ENCODE peak calls at places on chromosomes 13 and 19, in nine cellular contexts. One of them, this sample, is unnamed.

GRCh38 chr13:105336706-105337582 is 1198.5 kb downstream of the EFNB2 start:
- DNase-seq in SK-N-SH: no peak
- DNase-seq in fibroblast of lung: peak
- DNase-seq in NB4: no peak
- DNase-seq in cardiac fibroblast: peak
- DNase-seq in mammary epithelial cell: no peak
- DNase-seq in breast epithelium: no peak
- DNase-seq in tibial nerve: peak
- DNase-seq in heart right ventricle: no peak
- DNase-seq in this sample: peak

GRCh38 chr13:98571955-98572662 is 4.8 kb downstream of the STK24 start:
- DNase-seq in SK-N-SH: peak
- DNase-seq in fibroblast of lung: peak
- DNase-seq in NB4: no peak
- DNase-seq in cardiac fibroblast: peak
- DNase-seq in mammary epithelial cell: peak
- DNase-seq in breast epithelium: no peak
- DNase-seq in tibial nerve: no peak
- DNase-seq in heart right ventricle: no peak
- DNase-seq in this sample: no peak

GRCh38 chr13:54637377-54637776 is 1608.8 kb downstream of the OLFM4 start:
- DNase-seq in SK-N-SH: no peak
- DNase-seq in fibroblast of lung: peak
- DNase-seq in NB4: peak
- DNase-seq in cardiac fibroblast: peak
- DNase-seq in mammary epithelial cell: no peak
- DNase-seq in breast epithelium: no peak
- DNase-seq in tibial nerve: no peak
- DNase-seq in heart right ventricle: no peak
- DNase-seq in this sample: peak

GRCh38 chr13:100610399-100611347 is 22.1 kb upstream of the GGACT start:
- DNase-seq in SK-N-SH: no peak
- DNase-seq in fibroblast of lung: no peak
- DNase-seq in NB4: peak
- DNase-seq in cardiac fibroblast: no peak
- DNase-seq in mammary epithelial cell: no peak
- DNase-seq in breast epithelium: no peak
- DNase-seq in tibial nerve: no peak
- DNase-seq in heart right ventricle: no peak
- DNase-seq in this sample: no peak

GRCh38 chr19:35775046-35775297 is 392 bp upstream of the ARHGAP33 start:
- DNase-seq in SK-N-SH: no peak
- DNase-seq in fibroblast of lung: no peak
- DNase-seq in NB4: no peak
- DNase-seq in cardiac fibroblast: no peak
- DNase-seq in mammary epithelial cell: no peak
- DNase-seq in breast epithelium: no peak
- DNase-seq in tibial nerve: no peak
- DNase-seq in heart right ventricle: no peak
- DNase-seq in this sample: no peak

GRCh38 chr13:72508392-72508791 is 219.0 kb downstream of the MZT1 start:
- DNase-seq in SK-N-SH: no peak
- DNase-seq in fibroblast of lung: no peak
- DNase-seq in NB4: no peak
- DNase-seq in cardiac fibroblast: no peak
- DNase-seq in mammary epithelial cell: no peak
- DNase-seq in breast epithelium: no peak
- DNase-seq in tibial nerve: no peak
- DNase-seq in heart right ventricle: no peak
- DNase-seq in this sample: no peak

GRCh38 chr19:13795595-13796300 is 505 bp downstream of the ZSWIM4 start:
- DNase-seq in SK-N-SH: peak
- DNase-seq in fibroblast of lung: no peak
- DNase-seq in NB4: no peak
- DNase-seq in cardiac fibroblast: peak
- DNase-seq in mammary epithelial cell: peak
- DNase-seq in breast epithelium: peak
- DNase-seq in tibial nerve: no peak
- DNase-seq in heart right ventricle: no peak
- DNase-seq in this sample: no peak

GRCh38 chr13:36412736-36413135 is 19.6 kb upstream of the CCNA1 start:
- DNase-seq in SK-N-SH: no peak
- DNase-seq in fibroblast of lung: peak
- DNase-seq in NB4: no peak
- DNase-seq in cardiac fibroblast: peak
- DNase-seq in mammary epithelial cell: no peak
- DNase-seq in breast epithelium: no peak
- DNase-seq in tibial nerve: no peak
- DNase-seq in heart right ventricle: no peak
- DNase-seq in this sample: no peak

GRCh38 chr19:43705729-43706128 is 10.1 kb upstream of the IRGC start:
- DNase-seq in SK-N-SH: no peak
- DNase-seq in fibroblast of lung: no peak
- DNase-seq in NB4: no peak
- DNase-seq in cardiac fibroblast: no peak
- DNase-seq in mammary epithelial cell: no peak
- DNase-seq in breast epithelium: no peak
- DNase-seq in tibial nerve: no peak
- DNase-seq in heart right ventricle: no peak
- DNase-seq in this sample: no peak

GRCh38 chr13:51818771-51819511 is 15.0 kb upstream of the DHRS12 start:
- DNase-seq in SK-N-SH: no peak
- DNase-seq in fibroblast of lung: peak
- DNase-seq in NB4: no peak
- DNase-seq in cardiac fibroblast: peak
- DNase-seq in mammary epithelial cell: peak
- DNase-seq in breast epithelium: no peak
- DNase-seq in tibial nerve: no peak
- DNase-seq in heart right ventricle: no peak
- DNase-seq in this sample: peak

GRCh38 chr19:7294571-7295212 is 478 bp upstream of the INSR start:
- DNase-seq in SK-N-SH: peak
- DNase-seq in fibroblast of lung: peak
- DNase-seq in NB4: peak
- DNase-seq in cardiac fibroblast: peak
- DNase-seq in mammary epithelial cell: peak
- DNase-seq in breast epithelium: peak
- DNase-seq in tibial nerve: peak
- DNase-seq in heart right ventricle: peak
- DNase-seq in this sample: peak

GRCh38 chr19:57438925-57439324 is 3.8 kb downstream of the ZNF749 start:
- DNase-seq in SK-N-SH: no peak
- DNase-seq in fibroblast of lung: no peak
- DNase-seq in NB4: no peak
- DNase-seq in cardiac fibroblast: no peak
- DNase-seq in mammary epithelial cell: no peak
- DNase-seq in breast epithelium: no peak
- DNase-seq in tibial nerve: no peak
- DNase-seq in heart right ventricle: no peak
- DNase-seq in this sample: no peak

GRCh38 chr13:80029170-80029569 is 311.8 kb downstream of the SPRY2 start:
- DNase-seq in SK-N-SH: no peak
- DNase-seq in fibroblast of lung: no peak
- DNase-seq in NB4: no peak
- DNase-seq in cardiac fibroblast: no peak
- DNase-seq in mammary epithelial cell: no peak
- DNase-seq in breast epithelium: no peak
- DNase-seq in tibial nerve: no peak
- DNase-seq in heart right ventricle: peak
- DNase-seq in this sample: no peak

GRCh38 chr19:17503240-17503639 is 8.2 kb upstream of the PGLS start:
- DNase-seq in SK-N-SH: no peak
- DNase-seq in fibroblast of lung: no peak
- DNase-seq in NB4: no peak
- DNase-seq in cardiac fibroblast: no peak
- DNase-seq in mammary epithelial cell: no peak
- DNase-seq in breast epithelium: no peak
- DNase-seq in tibial nerve: no peak
- DNase-seq in heart right ventricle: no peak
- DNase-seq in this sample: no peak

GRCh38 chr19:29831041-29831548 is 19.3 kb downstream of the CCNE1 start:
- DNase-seq in SK-N-SH: no peak
- DNase-seq in fibroblast of lung: no peak
- DNase-seq in NB4: no peak
- DNase-seq in cardiac fibroblast: peak
- DNase-seq in mammary epithelial cell: peak
- DNase-seq in breast epithelium: no peak
- DNase-seq in tibial nerve: no peak
- DNase-seq in heart right ventricle: no peak
- DNase-seq in this sample: no peak

DNA sequence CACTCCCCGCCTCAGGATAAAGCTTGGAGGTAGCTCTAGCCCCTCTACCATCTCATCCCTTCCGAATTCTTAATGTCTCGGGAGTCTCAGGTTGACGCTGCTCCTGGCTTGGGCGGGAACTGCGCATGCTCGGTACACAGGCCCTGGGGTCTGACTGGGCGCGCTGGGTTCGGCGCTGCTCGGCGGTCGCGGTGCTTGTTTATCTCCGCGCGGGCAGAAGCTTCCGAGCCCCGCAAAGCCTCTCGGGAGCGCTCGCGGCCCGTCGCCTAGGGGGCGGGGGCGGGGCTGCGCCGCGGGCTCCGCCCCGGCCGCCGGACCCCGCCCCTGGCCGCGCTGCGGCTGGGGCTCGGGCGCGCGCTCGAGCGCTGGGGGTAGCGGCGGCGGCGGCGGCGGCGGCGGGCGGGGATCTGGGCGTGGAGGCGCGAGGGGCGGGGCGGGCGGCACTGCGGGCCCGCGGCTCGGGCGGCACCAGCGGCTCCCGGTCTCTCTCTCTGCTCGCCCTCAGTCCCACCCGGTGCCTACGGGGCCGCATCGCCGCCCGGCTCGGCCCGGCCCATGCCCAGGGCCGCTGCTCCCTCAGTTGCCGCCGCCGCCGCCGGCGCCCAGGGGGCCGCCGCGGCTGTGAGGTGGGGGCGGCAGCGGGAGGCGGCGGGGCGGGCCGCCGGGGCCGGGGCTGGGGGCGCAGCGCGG is at the start of gene RAP2A:
- DNase-seq in SK-N-SH: peak
- DNase-seq in fibroblast of lung: peak
- DNase-seq in NB4: peak
- DNase-seq in cardiac fibroblast: peak
- DNase-seq in mammary epithelial cell: peak
- DNase-seq in breast epithelium: peak
- DNase-seq in tibial nerve: peak
- DNase-seq in heart right ventricle: peak
- DNase-seq in this sample: peak
- TF ChIP-seq CTCF in SK-N-SH: no peak
- TF ChIP-seq CTCF in fibroblast of lung: no peak
- TF ChIP-seq CTCF in NB4: no peak
- TF ChIP-seq CTCF in cardiac fibroblast: no peak
- TF ChIP-seq CTCF in mammary epithelial cell: no peak
- TF ChIP-seq CTCF in breast epithelium: no peak
- TF ChIP-seq CTCF in tibial nerve: peak
- TF ChIP-seq CTCF in heart right ventricle: no peak
- TF ChIP-seq CTCF in this sample: no peak

GRCh38 chr19:38252935-38253691 is 3.1 kb downstream of the PPP1R14A start:
- DNase-seq in SK-N-SH: peak
- DNase-seq in fibroblast of lung: peak
- DNase-seq in NB4: peak
- DNase-seq in cardiac fibroblast: no peak
- DNase-seq in mammary epithelial cell: no peak
- DNase-seq in breast epithelium: peak
- DNase-seq in tibial nerve: no peak
- DNase-seq in heart right ventricle: peak
- DNase-seq in this sample: peak

GRCh38 chr19:38250821-38251563 is 5.2 kb downstream of the PPP1R14A start:
- DNase-seq in SK-N-SH: no peak
- DNase-seq in fibroblast of lung: peak
- DNase-seq in NB4: no peak
- DNase-seq in cardiac fibroblast: peak
- DNase-seq in mammary epithelial cell: no peak
- DNase-seq in breast epithelium: peak
- DNase-seq in tibial nerve: peak
- DNase-seq in heart right ventricle: peak
- DNase-seq in this sample: peak

GRCh38 chr19:38251564-38252051 is 4.6 kb downstream of the PPP1R14A start:
- DNase-seq in SK-N-SH: no peak
- DNase-seq in fibroblast of lung: peak
- DNase-seq in NB4: no peak
- DNase-seq in cardiac fibroblast: peak
- DNase-seq in mammary epithelial cell: peak
- DNase-seq in breast epithelium: peak
- DNase-seq in tibial nerve: peak
- DNase-seq in heart right ventricle: peak
- DNase-seq in this sample: peak

GRCh38 chr19:38253788-38254187 is 2.4 kb downstream of the PPP1R14A start:
- DNase-seq in SK-N-SH: no peak
- DNase-seq in fibroblast of lung: no peak
- DNase-seq in NB4: no peak
- DNase-seq in cardiac fibroblast: no peak
- DNase-seq in mammary epithelial cell: no peak
- DNase-seq in breast epithelium: no peak
- DNase-seq in tibial nerve: no peak
- DNase-seq in heart right ventricle: no peak
- DNase-seq in this sample: no peak

DNA sequence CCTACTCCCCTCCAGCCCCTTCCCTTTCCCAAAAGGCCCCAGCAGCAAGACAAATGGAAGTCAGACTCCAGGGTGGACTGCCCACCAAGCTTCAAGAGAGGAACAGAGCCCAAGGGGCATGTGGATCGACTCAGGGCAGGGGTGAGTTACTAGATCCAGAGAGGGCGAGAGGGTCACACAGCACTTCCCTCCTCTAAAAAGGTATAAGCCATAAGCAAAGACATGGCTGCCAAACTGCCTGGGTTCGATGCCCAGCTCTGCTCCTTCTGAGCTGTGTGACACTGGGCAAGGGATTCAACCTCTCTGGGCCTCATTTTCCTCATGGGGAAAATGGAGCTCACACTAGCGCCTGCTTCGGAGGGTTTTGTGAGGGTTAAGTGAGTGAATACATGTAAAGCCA is 3.8 kb downstream of the PPP1R14A start:
- DNase-seq in SK-N-SH: no peak
- DNase-seq in fibroblast of lung: no peak
- DNase-seq in NB4: no peak
- DNase-seq in cardiac fibroblast: no peak
- DNase-seq in mammary epithelial cell: no peak
- DNase-seq in breast epithelium: no peak
- DNase-seq in tibial nerve: no peak
- DNase-seq in heart right ventricle: no peak
- DNase-seq in this sample: no peak
- H3K4me3 ChIP-seq in SK-N-SH: no peak
- H3K4me3 ChIP-seq in fibroblast of lung: no peak
- H3K4me3 ChIP-seq in NB4: no peak
- H3K4me3 ChIP-seq in cardiac fibroblast: no peak
- H3K4me3 ChIP-seq in mammary epithelial cell: no peak
- H3K4me3 ChIP-seq in breast epithelium: peak
- H3K4me3 ChIP-seq in tibial nerve: no peak
- H3K4me3 ChIP-seq in heart right ventricle: peak
- H3K4me3 ChIP-seq in this sample: no peak

GRCh38 chr13:78409172-78409571 is 194.2 kb downstream of the POU4F1 start:
- DNase-seq in SK-N-SH: no peak
- DNase-seq in fibroblast of lung: no peak
- DNase-seq in NB4: no peak
- DNase-seq in cardiac fibroblast: no peak
- DNase-seq in mammary epithelial cell: no peak
- DNase-seq in breast epithelium: no peak
- DNase-seq in tibial nerve: no peak
- DNase-seq in heart right ventricle: no peak
- DNase-seq in this sample: no peak
- TF ChIP-seq CTCF in SK-N-SH: no peak
- TF ChIP-seq CTCF in fibroblast of lung: no peak
- TF ChIP-seq CTCF in NB4: no peak
- TF ChIP-seq CTCF in cardiac fibroblast: no peak
- TF ChIP-seq CTCF in mammary epithelial cell: no peak
- TF ChIP-seq CTCF in breast epithelium: no peak
- TF ChIP-seq CTCF in tibial nerve: no peak
- TF ChIP-seq CTCF in heart right ventricle: no peak
- TF ChIP-seq CTCF in this sample: no peak

GRCh38 chr13:110576070-110576394 is 14.5 kb upstream of the RAB20 start:
- DNase-seq in SK-N-SH: no peak
- DNase-seq in fibroblast of lung: no peak
- DNase-seq in NB4: no peak
- DNase-seq in cardiac fibroblast: no peak
- DNase-seq in mammary epithelial cell: no peak
- DNase-seq in breast epithelium: no peak
- DNase-seq in tibial nerve: no peak
- DNase-seq in heart right ventricle: no peak
- DNase-seq in this sample: no peak
- H3K4me3 ChIP-seq in SK-N-SH: no peak
- H3K4me3 ChIP-seq in fibroblast of lung: no peak
- H3K4me3 ChIP-seq in NB4: no peak
- H3K4me3 ChIP-seq in cardiac fibroblast: no peak
- H3K4me3 ChIP-seq in mammary epithelial cell: no peak
- H3K4me3 ChIP-seq in breast epithelium: no peak
- H3K4me3 ChIP-seq in tibial nerve: no peak
- H3K4me3 ChIP-seq in heart right ventricle: no peak
- H3K4me3 ChIP-seq in this sample: no peak